ENCODE peak calls at places on chromosomes 11 and 22, in nine cellular contexts. W is substantia nigra; R is fibroblast of pulmonary artery; I is cardiac muscle cell; E is activated T-helper 2 cell treated with anti-CD3 and anti-CD28 coated beads, Interferon-gamma antibody, Interleukin-2, Interleukin-4, amounts not matched to agents 10 μg/mL and 5 μg/mL and 100 μg/mL, durations not matched to agents 14 hours and 24 hours and 36 hours; L is stimulated activated CD4-positive, alpha-beta T cell treated with anti-CD3 and anti-CD28 coated beads, Interleukin-2, amount 100 ng/mL, for 4 hours; C is activated T-cell treated with anti-CD3 and anti-CD28 coated beads, Interleukin-2, amount 50 U/mL, for 24 hours; V is iPS-NIHi11; U is AG08395. S is an unnamed sample.
A peak's percentile ranks its signal among the peaks of the same experiment; 100 is the strongest.

GRCh38 chr11:13955971-13956421 is 6.5 kb upstream of the SPON1 start:
- DNase-seq in W (peak; percentile 40), R (peak; percentile 82), I (peak; percentile 75), E (peak; percentile 27), L (peak; percentile 35), C (peak; percentile 52), V (peak; percentile 63), U (peak; percentile 70), S (peak; percentile 51)

GRCh38 chr11:31822604-31823371 is 11.7 kb upstream of the PAX6 start:
- DNase-seq in W (no peak), R (no peak), I (no peak), E (no peak), L (no peak), C (no peak), V (no peak), U (no peak), S (no peak)

GRCh38 chr11:87454246-87454645 is 416.5 kb downstream of the TMEM135 start:
- DNase-seq in W (no peak), R (no peak), I (no peak), E (no peak), L (no peak), C (no peak), V (no peak), U (no peak), S (no peak)

GRCh38 chr11:58941838-58942237 is 2.5 kb downstream of the GLYATL1 start:
- DNase-seq in W (no peak), R (no peak), I (no peak), E (no peak), L (no peak), C (no peak), V (no peak), U (no peak), S (no peak)

GRCh38 chr22:17368727-17369552 is at the start of gene CECR2:
- DNase-seq in W (peak; percentile 86), R (peak; percentile 44), I (peak; percentile 88), E (no peak), L (no peak), C (peak; percentile 36), V (peak; percentile 81), U (no peak), S (peak; percentile 58)

GRCh38 chr11:1225386-1226225 is 2.7 kb downstream of the MUC5B start:
- DNase-seq in W (no peak), R (no peak), I (no peak), E (no peak), L (no peak), C (no peak), V (peak; percentile 17), U (no peak), S (peak; percentile 61)

GRCh38 chr22:42670921-42671709 is 21.9 kb upstream of the CYB5R3 start:
- DNase-seq in W (no peak), R (peak; percentile 64), I (no peak), E (no peak), L (no peak), C (no peak), V (no peak), U (no peak), S (no peak)

GRCh38 chr11:126308271-126308671 is 4.4 kb downstream of the DCPS start:
- DNase-seq in W (no peak), R (no peak), I (no peak), E (no peak), L (no peak), C (no peak), V (no peak), U (no peak), S (no peak)

GRCh38 chr11:13336246-13336873 is 58.8 kb downstream of the BMAL1 start:
- DNase-seq in W (no peak), R (no peak), I (no peak), E (no peak), L (no peak), C (no peak), V (no peak), U (no peak), S (no peak)

GRCh38 chr22:22692707-22693530 is 48.5 kb downstream of the GGTLC2 start:
- DNase-seq in W (no peak), R (peak; percentile 72), I (no peak), E (peak; percentile 25), L (peak; percentile 26), C (peak; percentile 75), V (peak; percentile 86), U (peak; percentile 59), S (no peak)

S was measured in heart left ventricle.